ENCODE peak calls at places on chromosomes 13 and 19, in five cellular contexts. One of them, this sample, is unnamed.

GRCh38 chr13:40082644-40083043 is 427.2 kb downstream of the COG6 start:
- DNase-seq in endothelial cell of umbilical vein: peak
- DNase-seq in Karpas-422: no peak
- DNase-seq in neural progenitor cell: no peak
- DNase-seq in IMR-90: no peak
- DNase-seq in this sample: no peak

GRCh38 chr19:4097501-4097900 is 26.4 kb downstream of the MAP2K2 start:
- DNase-seq in endothelial cell of umbilical vein: no peak
- DNase-seq in IMR-90: no peak
- DNase-seq in Karpas-422: no peak
- DNase-seq in neural progenitor cell: no peak
- DNase-seq in this sample: no peak

GRCh38 chr13:51681037-51681678 is 96.9 kb downstream of the WDFY2 start:
- DNase-seq in Karpas-422: peak
- DNase-seq in neural progenitor cell: no peak
- DNase-seq in IMR-90: peak
- DNase-seq in endothelial cell of umbilical vein: no peak
- DNase-seq in this sample: peak

GRCh38 chr13:19597523-19597922 is 35.9 kb upstream of the MPHOSPH8 start:
- DNase-seq in IMR-90: peak
- DNase-seq in endothelial cell of umbilical vein: no peak
- DNase-seq in Karpas-422: no peak
- DNase-seq in neural progenitor cell: no peak
- DNase-seq in this sample: peak

GRCh38 chr19:49893135-49893534 is 3.6 kb downstream of the IL4I1 start:
- DNase-seq in IMR-90: no peak
- DNase-seq in Karpas-422: no peak
- DNase-seq in endothelial cell of umbilical vein: no peak
- DNase-seq in neural progenitor cell: no peak
- DNase-seq in this sample: no peak

GRCh38 chr13:62209539-62209938 is 793.9 kb upstream of the PCDH20 start:
- DNase-seq in endothelial cell of umbilical vein: no peak
- DNase-seq in neural progenitor cell: no peak
- DNase-seq in IMR-90: no peak
- DNase-seq in Karpas-422: peak
- DNase-seq in this sample: no peak

GRCh38 chr19:23075031-23075733 is 41.6 kb upstream of the ZNF730 start:
- DNase-seq in IMR-90: peak
- DNase-seq in endothelial cell of umbilical vein: peak
- DNase-seq in Karpas-422: peak
- DNase-seq in neural progenitor cell: peak
- DNase-seq in this sample: peak

GRCh38 chr13:99086149-99086868 is 108.4 kb upstream of the DOCK9 start:
- DNase-seq in IMR-90: peak
- DNase-seq in endothelial cell of umbilical vein: peak
- DNase-seq in neural progenitor cell: peak
- DNase-seq in Karpas-422: peak
- DNase-seq in this sample: peak

GRCh38 chr19:33721735-33722297 is 74.9 kb upstream of the KCTD15 start:
- DNase-seq in Karpas-422: no peak
- DNase-seq in endothelial cell of umbilical vein: no peak
- DNase-seq in neural progenitor cell: no peak
- DNase-seq in IMR-90: no peak
- DNase-seq in this sample: no peak

DNA sequence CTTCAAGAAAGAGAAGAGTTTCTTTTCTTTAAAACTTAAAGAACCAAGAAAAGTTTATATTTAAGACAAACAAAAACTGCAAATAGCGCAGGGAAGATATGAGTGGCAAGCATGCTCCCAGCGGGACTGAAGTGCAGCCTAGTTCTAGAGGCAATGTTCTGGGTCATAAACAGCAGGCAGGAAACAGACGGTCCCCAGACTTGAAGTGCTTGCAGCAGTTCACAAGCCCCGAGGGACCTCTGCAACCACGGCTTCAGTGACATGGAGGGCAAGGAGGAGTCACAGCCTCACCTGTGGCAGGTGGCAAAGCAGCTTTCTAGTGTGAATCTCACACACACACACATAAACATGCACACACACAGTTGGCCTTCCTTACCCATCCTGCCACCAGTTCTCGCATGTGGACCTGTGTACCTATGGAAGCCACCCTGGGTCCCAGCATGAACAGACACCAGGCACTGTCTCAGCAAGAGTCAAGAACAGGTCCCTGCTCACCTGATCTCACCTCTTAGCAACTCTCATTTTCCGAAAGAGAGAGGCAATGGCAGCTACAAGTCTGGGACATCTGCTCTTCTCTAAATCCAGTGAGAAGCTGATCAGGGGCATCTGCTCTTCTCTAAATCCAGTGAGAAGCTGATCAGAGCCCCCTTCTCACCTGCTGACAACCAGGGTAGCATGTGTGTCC is 162.0 kb downstream of the EFNB2 start:
- DNase-seq in neural progenitor cell: no peak
- DNase-seq in Karpas-422: no peak
- DNase-seq in IMR-90: no peak
- DNase-seq in endothelial cell of umbilical vein: no peak
- DNase-seq in this sample: no peak
- H3K4me2 ChIP-seq in neural progenitor cell: no peak
- H3K4me2 ChIP-seq in Karpas-422: no peak
- H3K4me2 ChIP-seq in IMR-90: peak
- H3K4me2 ChIP-seq in endothelial cell of umbilical vein: peak
- H3K4me2 ChIP-seq in this sample: no peak

GRCh38 chr19:54247106-54247930 is 4.7 kb upstream of the LILRA6 start:
- DNase-seq in IMR-90: no peak
- DNase-seq in Karpas-422: no peak
- DNase-seq in neural progenitor cell: no peak
- DNase-seq in endothelial cell of umbilical vein: no peak
- DNase-seq in this sample: no peak
- H3K4me2 ChIP-seq in IMR-90: no peak
- H3K4me2 ChIP-seq in Karpas-422: no peak
- H3K4me2 ChIP-seq in neural progenitor cell: no peak
- H3K4me2 ChIP-seq in endothelial cell of umbilical vein: peak
- H3K4me2 ChIP-seq in this sample: peak

GRCh38 chr19:41913476-41914190 is 14.6 kb downstream of the ERFL start:
- DNase-seq in IMR-90: no peak
- DNase-seq in neural progenitor cell: no peak
- DNase-seq in endothelial cell of umbilical vein: no peak
- DNase-seq in Karpas-422: no peak
- DNase-seq in this sample: no peak
- H3K4me2 ChIP-seq in IMR-90: no peak
- H3K4me2 ChIP-seq in neural progenitor cell: peak
- H3K4me2 ChIP-seq in endothelial cell of umbilical vein: no peak
- H3K4me2 ChIP-seq in Karpas-422: no peak
- H3K4me2 ChIP-seq in this sample: no peak

DNA sequence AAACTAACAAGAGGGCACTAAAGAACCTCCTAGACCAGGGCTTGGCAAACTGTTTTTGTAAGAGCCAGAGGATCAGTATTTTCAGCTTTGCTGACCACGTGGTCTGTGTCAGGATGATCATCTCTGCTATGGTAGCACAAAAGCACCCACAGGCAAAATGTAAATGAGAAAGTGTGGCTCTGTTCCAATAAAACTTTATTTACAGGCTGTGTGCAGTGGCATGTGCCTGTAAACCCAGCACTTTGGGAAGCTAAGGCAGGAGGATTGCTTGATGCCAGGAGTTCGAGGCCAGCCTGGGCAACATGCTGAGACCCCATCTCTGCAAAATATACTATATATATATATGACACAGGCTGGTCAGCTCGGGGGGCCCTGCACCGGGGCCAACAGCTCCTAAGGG is 31.2 kb downstream of the DNMT1 start:
- DNase-seq in Karpas-422: no peak
- DNase-seq in neural progenitor cell: no peak
- DNase-seq in endothelial cell of umbilical vein: no peak
- DNase-seq in IMR-90: no peak
- DNase-seq in this sample: no peak
- H3K4me2 ChIP-seq in Karpas-422: no peak
- H3K4me2 ChIP-seq in neural progenitor cell: no peak
- H3K4me2 ChIP-seq in endothelial cell of umbilical vein: no peak
- H3K4me2 ChIP-seq in IMR-90: no peak
- H3K4me2 ChIP-seq in this sample: no peak

DNA sequence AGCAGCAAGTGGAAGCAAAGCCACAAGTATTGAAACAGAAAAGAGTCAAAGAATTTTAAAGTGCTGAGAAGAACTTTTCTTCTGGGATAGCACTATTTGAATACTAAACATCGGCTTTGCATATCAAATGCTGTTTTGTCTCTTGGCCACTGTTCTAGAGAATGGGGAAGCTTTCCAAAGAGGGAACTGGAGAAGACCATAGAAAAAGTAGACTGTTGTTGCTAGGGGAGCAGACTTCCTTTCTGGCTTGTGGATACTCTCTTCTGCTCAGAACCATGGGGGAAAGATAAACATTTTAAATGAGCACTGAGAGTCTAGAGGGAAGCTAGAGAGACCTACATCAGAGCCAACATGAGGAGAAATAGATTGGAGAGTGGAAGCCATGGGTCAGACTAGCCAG is 315.7 kb downstream of the KCTD12 start:
- DNase-seq in IMR-90: no peak
- DNase-seq in Karpas-422: no peak
- DNase-seq in endothelial cell of umbilical vein: peak
- DNase-seq in neural progenitor cell: no peak
- DNase-seq in this sample: no peak
- H3K4me2 ChIP-seq in IMR-90: no peak
- H3K4me2 ChIP-seq in Karpas-422: no peak
- H3K4me2 ChIP-seq in endothelial cell of umbilical vein: no peak
- H3K4me2 ChIP-seq in neural progenitor cell: no peak
- H3K4me2 ChIP-seq in this sample: no peak

GRCh38 chr19:44795398-44795987 is 13.4 kb upstream of the BCAM start:
- DNase-seq in Karpas-422: no peak
- DNase-seq in IMR-90: no peak
- DNase-seq in endothelial cell of umbilical vein: no peak
- DNase-seq in neural progenitor cell: no peak
- DNase-seq in this sample: no peak
- H3K4me2 ChIP-seq in Karpas-422: no peak
- H3K4me2 ChIP-seq in IMR-90: no peak
- H3K4me2 ChIP-seq in endothelial cell of umbilical vein: no peak
- H3K4me2 ChIP-seq in neural progenitor cell: no peak
- H3K4me2 ChIP-seq in this sample: no peak

GRCh38 chr19:18608102-18608804 is 1.7 kb upstream of the CRLF1 start:
- DNase-seq in Karpas-422: no peak
- DNase-seq in neural progenitor cell: no peak
- DNase-seq in endothelial cell of umbilical vein: no peak
- DNase-seq in IMR-90: no peak
- DNase-seq in this sample: no peak

GRCh38 chr19:18605546-18606280 is 886 bp downstream of the CRLF1 start:
- DNase-seq in neural progenitor cell: peak
- DNase-seq in IMR-90: no peak
- DNase-seq in Karpas-422: no peak
- DNase-seq in endothelial cell of umbilical vein: no peak
- DNase-seq in this sample: no peak

GRCh38 chr19:18605196-18605545 is 1.4 kb downstream of the CRLF1 start:
- DNase-seq in Karpas-422: no peak
- DNase-seq in endothelial cell of umbilical vein: no peak
- DNase-seq in IMR-90: no peak
- DNase-seq in neural progenitor cell: no peak
- DNase-seq in this sample: no peak

GRCh38 chr19:18607222-18608101 is 863 bp upstream of the CRLF1 start:
- DNase-seq in Karpas-422: no peak
- DNase-seq in IMR-90: no peak
- DNase-seq in endothelial cell of umbilical vein: no peak
- DNase-seq in neural progenitor cell: peak
- DNase-seq in this sample: no peak

GRCh38 chr19:18606281-18607221 is at the start of gene CRLF1:
- DNase-seq in endothelial cell of umbilical vein: no peak
- DNase-seq in neural progenitor cell: peak
- DNase-seq in IMR-90: no peak
- DNase-seq in Karpas-422: no peak
- DNase-seq in this sample: no peak
- H3K4me2 ChIP-seq in endothelial cell of umbilical vein: no peak
- H3K4me2 ChIP-seq in neural progenitor cell: peak
- H3K4me2 ChIP-seq in IMR-90: peak
- H3K4me2 ChIP-seq in Karpas-422: no peak
- H3K4me2 ChIP-seq in this sample: peak

GRCh38 chr19:18854982-18855381 is 23.2 kb downstream of the UPF1 start:
- DNase-seq in Karpas-422: no peak
- DNase-seq in endothelial cell of umbilical vein: no peak
- DNase-seq in IMR-90: no peak
- DNase-seq in neural progenitor cell: no peak
- DNase-seq in this sample: no peak
- H3K4me2 ChIP-seq in Karpas-422: no peak
- H3K4me2 ChIP-seq in endothelial cell of umbilical vein: no peak
- H3K4me2 ChIP-seq in IMR-90: no peak
- H3K4me2 ChIP-seq in neural progenitor cell: no peak
- H3K4me2 ChIP-seq in this sample: no peak